ENCODE peak calls at places on chromosomes 3 and 15, in ten cellular contexts. One of them, this sample, is unnamed.

GRCh38 chr3:52495096-52495495 is at the start of gene STAB1:
- DNase-seq in left ventricle myocardium inferior: peak
- DNase-seq in AG04450: no peak
- DNase-seq in endodermal cell: peak
- DNase-seq in aorta: peak
- DNase-seq in brain microvascular endothelial cell: no peak
- DNase-seq in cardiac muscle cell: no peak
- DNase-seq in effector memory CD4-positive, alpha-beta T cell: no peak
- DNase-seq in caudate nucleus: no peak
- DNase-seq in uterus: peak
- DNase-seq in this sample: no peak

GRCh38 chr3:89179355-89179997 is 72.1 kb downstream of the EPHA3 start:
- DNase-seq in left ventricle myocardium inferior: no peak
- DNase-seq in endodermal cell: no peak
- DNase-seq in caudate nucleus: no peak
- DNase-seq in brain microvascular endothelial cell: peak
- DNase-seq in effector memory CD4-positive, alpha-beta T cell: no peak
- DNase-seq in cardiac muscle cell: no peak
- DNase-seq in aorta: no peak
- DNase-seq in AG04450: no peak
- DNase-seq in uterus: no peak
- DNase-seq in this sample: no peak

GRCh38 chr3:194632983-194633348 is 253 bp downstream of the TMEM44 start:
- DNase-seq in caudate nucleus: no peak
- DNase-seq in brain microvascular endothelial cell: no peak
- DNase-seq in left ventricle myocardium inferior: peak
- DNase-seq in cardiac muscle cell: no peak
- DNase-seq in aorta: no peak
- DNase-seq in effector memory CD4-positive, alpha-beta T cell: no peak
- DNase-seq in AG04450: no peak
- DNase-seq in uterus: no peak
- DNase-seq in endodermal cell: peak
- DNase-seq in this sample: peak

GRCh38 chr15:67063689-67064606 is 1.5 kb upstream of the SMAD3 start:
- DNase-seq in aorta: no peak
- DNase-seq in effector memory CD4-positive, alpha-beta T cell: no peak
- DNase-seq in uterus: no peak
- DNase-seq in AG04450: no peak
- DNase-seq in brain microvascular endothelial cell: no peak
- DNase-seq in endodermal cell: peak
- DNase-seq in cardiac muscle cell: peak
- DNase-seq in left ventricle myocardium inferior: peak
- DNase-seq in caudate nucleus: no peak
- DNase-seq in this sample: peak

GRCh38 chr3:64972793-64973192 is 285.0 kb upstream of the ADAMTS9 start:
- DNase-seq in caudate nucleus: no peak
- DNase-seq in cardiac muscle cell: no peak
- DNase-seq in endodermal cell: no peak
- DNase-seq in uterus: no peak
- DNase-seq in brain microvascular endothelial cell: no peak
- DNase-seq in effector memory CD4-positive, alpha-beta T cell: no peak
- DNase-seq in left ventricle myocardium inferior: no peak
- DNase-seq in aorta: no peak
- DNase-seq in AG04450: no peak
- DNase-seq in this sample: no peak

GRCh38 chr3:14283092-14283820 is 104.6 kb downstream of the LSM3 start:
- DNase-seq in AG04450: no peak
- DNase-seq in caudate nucleus: no peak
- DNase-seq in aorta: no peak
- DNase-seq in brain microvascular endothelial cell: no peak
- DNase-seq in cardiac muscle cell: no peak
- DNase-seq in endodermal cell: no peak
- DNase-seq in left ventricle myocardium inferior: no peak
- DNase-seq in uterus: no peak
- DNase-seq in effector memory CD4-positive, alpha-beta T cell: no peak
- DNase-seq in this sample: no peak

GRCh38 chr3:198017100-198017499 is 57.1 kb downstream of the LMLN start:
- DNase-seq in left ventricle myocardium inferior: no peak
- DNase-seq in uterus: no peak
- DNase-seq in aorta: no peak
- DNase-seq in AG04450: no peak
- DNase-seq in endodermal cell: no peak
- DNase-seq in effector memory CD4-positive, alpha-beta T cell: no peak
- DNase-seq in cardiac muscle cell: no peak
- DNase-seq in caudate nucleus: no peak
- DNase-seq in brain microvascular endothelial cell: no peak
- DNase-seq in this sample: no peak

GRCh38 chr3:78178740-78179139 is 1138.8 kb downstream of the ROBO2 start:
- DNase-seq in brain microvascular endothelial cell: no peak
- DNase-seq in effector memory CD4-positive, alpha-beta T cell: no peak
- DNase-seq in AG04450: no peak
- DNase-seq in caudate nucleus: no peak
- DNase-seq in uterus: no peak
- DNase-seq in endodermal cell: no peak
- DNase-seq in left ventricle myocardium inferior: no peak
- DNase-seq in cardiac muscle cell: no peak
- DNase-seq in aorta: no peak
- DNase-seq in this sample: no peak

GRCh38 chr15:67531379-67532059 is 10.6 kb downstream of the C15orf61 start:
- DNase-seq in uterus: no peak
- DNase-seq in aorta: no peak
- DNase-seq in endodermal cell: no peak
- DNase-seq in caudate nucleus: no peak
- DNase-seq in effector memory CD4-positive, alpha-beta T cell: no peak
- DNase-seq in left ventricle myocardium inferior: no peak
- DNase-seq in cardiac muscle cell: no peak
- DNase-seq in brain microvascular endothelial cell: peak
- DNase-seq in AG04450: no peak
- DNase-seq in this sample: no peak

GRCh38 chr3:109553573-109554371 is 216.4 kb upstream of the DPPA4 start:
- DNase-seq in cardiac muscle cell: no peak
- DNase-seq in effector memory CD4-positive, alpha-beta T cell: no peak
- DNase-seq in AG04450: no peak
- DNase-seq in caudate nucleus: no peak
- DNase-seq in endodermal cell: no peak
- DNase-seq in aorta: no peak
- DNase-seq in uterus: no peak
- DNase-seq in left ventricle myocardium inferior: no peak
- DNase-seq in brain microvascular endothelial cell: peak
- DNase-seq in this sample: no peak

GRCh38 chr3:46440531-46441294 is 24.0 kb downstream of the LTF start:
- DNase-seq in endodermal cell: no peak
- DNase-seq in aorta: no peak
- DNase-seq in uterus: no peak
- DNase-seq in cardiac muscle cell: no peak
- DNase-seq in effector memory CD4-positive, alpha-beta T cell: no peak
- DNase-seq in brain microvascular endothelial cell: no peak
- DNase-seq in caudate nucleus: no peak
- DNase-seq in AG04450: no peak
- DNase-seq in left ventricle myocardium inferior: no peak
- DNase-seq in this sample: no peak

GRCh38 chr3:29677421-29677820 is 396.6 kb downstream of the RBMS3 start:
- DNase-seq in uterus: no peak
- DNase-seq in AG04450: no peak
- DNase-seq in endodermal cell: no peak
- DNase-seq in brain microvascular endothelial cell: no peak
- DNase-seq in cardiac muscle cell: no peak
- DNase-seq in effector memory CD4-positive, alpha-beta T cell: no peak
- DNase-seq in caudate nucleus: no peak
- DNase-seq in aorta: no peak
- DNase-seq in left ventricle myocardium inferior: no peak
- DNase-seq in this sample: no peak

DNA sequence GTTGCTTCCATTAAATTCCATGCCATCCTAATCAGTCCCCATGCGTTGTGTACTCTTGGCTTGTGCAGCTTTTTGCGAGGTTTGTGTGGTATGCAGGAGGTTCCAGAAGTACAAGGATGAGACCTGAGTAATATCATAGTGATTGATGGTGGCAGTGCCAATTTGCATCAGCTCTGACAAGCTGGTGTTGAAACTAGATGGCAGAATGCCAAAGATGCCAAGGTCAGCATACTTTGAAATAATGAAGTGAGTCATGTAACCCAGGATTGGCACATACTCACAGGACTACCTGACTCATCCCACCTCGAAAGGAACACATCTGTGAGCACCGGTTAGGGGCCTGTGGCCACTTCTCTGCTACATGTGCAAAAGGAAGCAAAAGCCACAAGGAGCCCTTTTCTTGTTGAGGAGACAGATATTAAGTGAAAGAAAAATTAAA is 14.3 kb downstream of the KAT2B start:
- DNase-seq in AG04450: no peak
- DNase-seq in effector memory CD4-positive, alpha-beta T cell: peak
- DNase-seq in endodermal cell: no peak
- DNase-seq in brain microvascular endothelial cell: peak
- DNase-seq in cardiac muscle cell: no peak
- DNase-seq in aorta: no peak
- DNase-seq in caudate nucleus: no peak
- DNase-seq in uterus: peak
- DNase-seq in left ventricle myocardium inferior: no peak
- DNase-seq in this sample: no peak
- H3K27ac ChIP-seq in AG04450: no peak
- H3K27ac ChIP-seq in effector memory CD4-positive, alpha-beta T cell: peak
- H3K27ac ChIP-seq in endodermal cell: no peak
- H3K27ac ChIP-seq in brain microvascular endothelial cell: no peak
- H3K27ac ChIP-seq in cardiac muscle cell: no peak
- H3K27ac ChIP-seq in aorta: no peak
- H3K27ac ChIP-seq in caudate nucleus: peak
- H3K27ac ChIP-seq in uterus: peak
- H3K27ac ChIP-seq in left ventricle myocardium inferior: peak
- H3K27ac ChIP-seq in this sample: peak

GRCh38 chr3:136905549-136905948 is 43.5 kb downstream of the NCK1 start:
- DNase-seq in left ventricle myocardium inferior: no peak
- DNase-seq in brain microvascular endothelial cell: no peak
- DNase-seq in AG04450: no peak
- DNase-seq in endodermal cell: no peak
- DNase-seq in caudate nucleus: no peak
- DNase-seq in aorta: no peak
- DNase-seq in cardiac muscle cell: no peak
- DNase-seq in effector memory CD4-positive, alpha-beta T cell: no peak
- DNase-seq in uterus: no peak
- DNase-seq in this sample: no peak

GRCh38 chr3:136906725-136907124 is 44.7 kb downstream of the NCK1 start:
- DNase-seq in aorta: no peak
- DNase-seq in endodermal cell: no peak
- DNase-seq in effector memory CD4-positive, alpha-beta T cell: no peak
- DNase-seq in caudate nucleus: no peak
- DNase-seq in left ventricle myocardium inferior: no peak
- DNase-seq in cardiac muscle cell: no peak
- DNase-seq in AG04450: no peak
- DNase-seq in uterus: no peak
- DNase-seq in brain microvascular endothelial cell: no peak
- DNase-seq in this sample: no peak

GRCh38 chr3:136913168-136913567 is 44.6 kb upstream of the IL20RB start:
- DNase-seq in caudate nucleus: no peak
- DNase-seq in brain microvascular endothelial cell: no peak
- DNase-seq in cardiac muscle cell: no peak
- DNase-seq in uterus: no peak
- DNase-seq in aorta: no peak
- DNase-seq in AG04450: no peak
- DNase-seq in effector memory CD4-positive, alpha-beta T cell: no peak
- DNase-seq in left ventricle myocardium inferior: no peak
- DNase-seq in endodermal cell: no peak
- DNase-seq in this sample: no peak

GRCh38 chr3:136910697-136911096 is 47.1 kb upstream of the IL20RB start:
- DNase-seq in uterus: no peak
- DNase-seq in AG04450: no peak
- DNase-seq in aorta: no peak
- DNase-seq in endodermal cell: no peak
- DNase-seq in brain microvascular endothelial cell: no peak
- DNase-seq in left ventricle myocardium inferior: no peak
- DNase-seq in caudate nucleus: no peak
- DNase-seq in cardiac muscle cell: no peak
- DNase-seq in effector memory CD4-positive, alpha-beta T cell: no peak
- DNase-seq in this sample: no peak

GRCh38 chr3:136909187-136909586 is 47.2 kb downstream of the NCK1 start:
- DNase-seq in left ventricle myocardium inferior: no peak
- DNase-seq in AG04450: no peak
- DNase-seq in cardiac muscle cell: no peak
- DNase-seq in endodermal cell: no peak
- DNase-seq in caudate nucleus: no peak
- DNase-seq in effector memory CD4-positive, alpha-beta T cell: no peak
- DNase-seq in brain microvascular endothelial cell: no peak
- DNase-seq in aorta: no peak
- DNase-seq in uterus: no peak
- DNase-seq in this sample: no peak
- H3K27ac ChIP-seq in left ventricle myocardium inferior: no peak
- H3K27ac ChIP-seq in AG04450: no peak
- H3K27ac ChIP-seq in cardiac muscle cell: no peak
- H3K27ac ChIP-seq in endodermal cell: no peak
- H3K27ac ChIP-seq in caudate nucleus: no peak
- H3K27ac ChIP-seq in effector memory CD4-positive, alpha-beta T cell: no peak
- H3K27ac ChIP-seq in brain microvascular endothelial cell: no peak
- H3K27ac ChIP-seq in aorta: no peak
- H3K27ac ChIP-seq in uterus: no peak
- H3K27ac ChIP-seq in this sample: no peak

DNA sequence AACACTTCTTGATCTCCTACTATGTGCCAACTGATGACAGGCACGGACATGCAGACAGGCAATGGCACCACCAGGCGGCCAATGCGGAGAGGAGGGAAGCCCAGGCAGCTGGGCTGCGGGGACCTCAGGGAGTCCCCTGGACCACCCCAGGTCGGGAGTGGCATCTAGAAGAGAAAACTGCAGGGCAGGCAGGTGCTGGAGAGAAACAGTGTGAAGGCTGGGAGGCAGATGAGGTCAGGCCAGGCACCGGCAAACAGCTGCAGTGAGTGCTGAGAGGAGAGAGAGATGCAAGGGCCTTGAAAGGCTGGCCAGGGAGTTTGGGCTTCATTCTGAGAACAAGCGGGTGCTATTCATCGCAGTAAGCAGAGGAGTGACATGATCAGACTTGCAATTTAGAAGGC is 29.1 kb downstream of the SLC6A1 start:
- DNase-seq in cardiac muscle cell: no peak
- DNase-seq in effector memory CD4-positive, alpha-beta T cell: no peak
- DNase-seq in endodermal cell: peak
- DNase-seq in brain microvascular endothelial cell: no peak
- DNase-seq in aorta: no peak
- DNase-seq in left ventricle myocardium inferior: no peak
- DNase-seq in uterus: no peak
- DNase-seq in AG04450: no peak
- DNase-seq in caudate nucleus: peak
- DNase-seq in this sample: no peak
- H3K27ac ChIP-seq in cardiac muscle cell: no peak
- H3K27ac ChIP-seq in effector memory CD4-positive, alpha-beta T cell: no peak
- H3K27ac ChIP-seq in endodermal cell: no peak
- H3K27ac ChIP-seq in brain microvascular endothelial cell: no peak
- H3K27ac ChIP-seq in aorta: no peak
- H3K27ac ChIP-seq in left ventricle myocardium inferior: no peak
- H3K27ac ChIP-seq in uterus: no peak
- H3K27ac ChIP-seq in AG04450: no peak
- H3K27ac ChIP-seq in caudate nucleus: peak
- H3K27ac ChIP-seq in this sample: no peak

DNA sequence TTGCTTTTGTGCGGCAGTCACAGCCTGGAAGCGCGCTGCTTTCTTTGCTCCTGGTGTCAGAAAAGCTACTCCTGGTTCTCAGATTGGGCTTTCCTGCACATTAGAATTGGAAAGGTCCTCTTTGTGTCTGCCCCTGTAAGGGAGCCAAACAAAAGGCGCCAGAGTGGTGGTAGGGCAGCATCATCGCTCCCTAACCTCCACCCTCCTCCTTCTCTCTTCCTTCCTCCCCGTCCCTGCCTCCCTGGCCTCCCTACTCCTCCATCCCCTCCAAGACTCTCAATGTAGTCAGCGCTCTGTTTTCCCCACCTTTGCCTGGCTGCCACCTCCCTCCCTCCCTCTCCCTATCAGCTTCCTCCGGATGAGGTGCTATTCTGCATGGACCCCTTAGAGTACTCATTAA is 65.3 kb downstream of the SH3GL3 start:
- DNase-seq in aorta: no peak
- DNase-seq in AG04450: no peak
- DNase-seq in uterus: no peak
- DNase-seq in caudate nucleus: no peak
- DNase-seq in endodermal cell: peak
- DNase-seq in effector memory CD4-positive, alpha-beta T cell: no peak
- DNase-seq in left ventricle myocardium inferior: no peak
- DNase-seq in cardiac muscle cell: no peak
- DNase-seq in brain microvascular endothelial cell: no peak
- DNase-seq in this sample: no peak
- H3K27ac ChIP-seq in aorta: no peak
- H3K27ac ChIP-seq in AG04450: no peak
- H3K27ac ChIP-seq in uterus: no peak
- H3K27ac ChIP-seq in caudate nucleus: peak
- H3K27ac ChIP-seq in endodermal cell: no peak
- H3K27ac ChIP-seq in effector memory CD4-positive, alpha-beta T cell: no peak
- H3K27ac ChIP-seq in left ventricle myocardium inferior: no peak
- H3K27ac ChIP-seq in cardiac muscle cell: no peak
- H3K27ac ChIP-seq in brain microvascular endothelial cell: no peak
- H3K27ac ChIP-seq in this sample: no peak

This sample was measured in upper lobe of right lung.